ENCODE peak calls at places on chromosomes 4 and X, in six cellular contexts. H is K562, N is HCT116, Y is H1, P is HepG2, I is GM12878. M is an unnamed sample.

GRCh38 chrX:13250831-13251612 is 68.8 kb downstream of the ATXN3L start:
- DNase-seq in N (no peak), Y (no peak), P (no peak), H (peak; percentile 28), I (no peak), M (no peak)

GRCh38 chr4:151940926-151941617 is 180.3 kb upstream of the GATB start:
- DNase-seq in N (no peak), I (no peak), Y (no peak), H (no peak), P (no peak), M (no peak)

GRCh38 chr4:75547647-75548387 is 8.0 kb upstream of the ODAPH start:
- DNase-seq in H (no peak), Y (no peak), P (peak; percentile 70), N (no peak), I (no peak), M (no peak)

GRCh38 chr4:37648084-37648817 is 37.9 kb downstream of the RELL1 start:
- DNase-seq in N (peak; percentile 77), P (peak; percentile 92), H (no peak), I (no peak), Y (no peak), M (peak; percentile 52)

GRCh38 chrX:132622130-132622529 is 133.3 kb upstream of the MBNL3 start:
- DNase-seq in I (no peak), P (no peak), Y (no peak), N (peak; percentile 8), H (peak; percentile 40), M (no peak)

GRCh38 chr4:24164054-24164453 is 274.2 kb upstream of the PPARGC1A start:
- DNase-seq in H (no peak), P (no peak), Y (no peak), I (no peak), N (no peak), M (no peak)

GRCh38 chrX:108696690-108697089 is 39.7 kb downstream of the IRS4 start:
- DNase-seq in H (no peak), I (no peak), Y (no peak), P (no peak), N (no peak), M (no peak)

GRCh38 chr4:106690487-106690886 is 321.9 kb upstream of the GIMD1 start:
- DNase-seq in I (no peak), Y (no peak), H (no peak), P (no peak), N (no peak), M (no peak)

GRCh38 chr4:6386091-6386490 is 86.3 kb downstream of the PPP2R2C start:
- DNase-seq in I (no peak), H (no peak), P (no peak), N (no peak), Y (no peak), M (no peak)

GRCh38 chr4:137664416-137664815 is 132.1 kb upstream of the PCDH18 start:
- DNase-seq in H (no peak), P (no peak), Y (no peak), I (no peak), N (no peak), M (no peak)

GRCh38 chr4:56976878-56977320 is 507 bp downstream of the NOA1 start:
- DNase-seq in N (peak; percentile 19), I (no peak), Y (peak; percentile 78), H (peak; percentile 54), P (peak; percentile 26), M (no peak)
- TF ChIP-seq ZNF274 in N (no peak), I (no peak), Y (no peak), H (no peak), P (no peak), M (no peak)

GRCh38 chr4:52869196-52869595 is 7.1 kb downstream of the RASL11B start:
- DNase-seq in P (no peak), I (no peak), N (no peak), H (no peak), Y (no peak), M (no peak)
- H3K4me1 ChIP-seq in P (no peaks in the 10 kb centered on the region), I (no peaks in the 10 kb centered on the region), N (peaks cover 4% of the 10 kb centered on the region), H (peaks cover 7% of the 10 kb centered on the region), Y (peaks cover 16% of the 10 kb centered on the region), M (peaks cover 9% of the 10 kb centered on the region)

DNA sequence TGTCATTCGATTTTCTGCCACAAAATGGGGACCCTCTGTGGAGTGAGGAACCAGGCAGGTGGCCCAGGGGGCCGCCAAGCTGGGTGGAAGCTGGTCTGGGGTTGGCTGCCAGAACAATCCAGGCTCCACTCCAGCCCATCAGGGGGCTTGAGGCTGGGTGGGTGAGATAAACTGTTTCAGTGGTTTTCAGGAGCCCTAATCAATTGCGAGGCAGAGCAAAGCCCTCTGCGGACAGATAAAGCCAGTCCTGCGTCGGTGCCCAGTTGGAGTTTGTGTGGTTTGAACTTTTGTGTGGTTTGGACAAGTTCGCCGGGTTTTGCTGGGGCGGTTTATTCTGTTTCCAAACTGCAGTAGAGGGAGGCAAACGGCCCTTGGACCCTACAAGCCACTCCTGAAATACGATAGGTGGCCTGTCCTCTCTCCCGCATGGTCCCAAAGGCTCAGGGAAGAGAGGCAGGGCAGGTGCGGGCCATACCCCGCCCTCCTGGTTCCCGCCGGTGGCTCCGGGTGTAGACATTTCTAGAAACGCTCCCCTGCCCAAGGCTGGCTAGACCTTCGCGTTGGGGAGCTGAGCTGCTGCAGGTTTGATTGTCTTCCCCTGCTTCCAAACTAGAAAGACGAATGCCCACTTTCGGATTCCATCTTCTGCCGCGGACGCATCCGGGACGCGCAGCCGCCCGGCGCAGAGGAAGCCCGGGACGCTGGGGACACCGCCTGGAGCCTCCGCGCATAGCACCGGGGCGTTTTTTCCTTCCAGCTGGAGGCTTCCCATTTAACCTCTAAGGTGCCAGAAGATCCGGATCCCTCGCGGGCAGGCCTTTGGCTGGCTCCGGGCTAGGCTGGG is 169.0 kb upstream of the BCOR start:
- DNase-seq in H (peak; percentile 68), P (peak; percentile 23), I (no peak), N (peak; percentile 29), Y (peak; percentile 72), M (peak; percentile 65)
- TF ChIP-seq ZNF274 in H (no peak), P (no peak), I (no peak), N (no peak), Y (no peak), M (no peak)

DNA sequence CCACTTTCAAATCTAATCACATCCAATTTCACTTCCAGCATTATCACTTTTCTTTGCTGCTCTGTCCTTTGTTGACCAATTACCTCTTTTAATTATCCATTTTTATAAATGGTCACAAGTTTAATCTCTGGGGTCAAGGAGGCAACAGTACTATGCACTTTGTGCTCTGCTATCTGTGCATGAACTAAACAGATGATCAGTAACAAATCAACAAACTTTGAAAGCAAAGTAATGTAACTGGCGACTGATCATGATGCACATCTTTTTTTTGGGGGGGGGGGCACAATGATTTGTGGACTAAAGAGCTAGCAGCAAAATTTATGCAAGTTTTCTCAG is 1.5 kb upstream of the SEC31A start:
- DNase-seq in P (no peak), H (no peak), Y (no peak), I (no peak), N (no peak), M (no peak)
- H3K4me1 ChIP-seq in P (peaks cover 44% of the 10 kb centered on the region), H (peaks cover 6% of the 10 kb centered on the region), Y (peaks cover 3% of the 10 kb centered on the region), I (peaks cover 3% of the 10 kb centered on the region), N (peaks cover 3% of the 10 kb centered on the region), M (no peaks in the 10 kb centered on the region)

GRCh38 chr4:140529434-140529833 is 5.5 kb downstream of the ELMOD2 start:
- DNase-seq in P (peak; percentile 83), Y (no peak), H (no peak), I (no peak), N (no peak), M (no peak)

GRCh38 chr4:140533951-140534480 is 10.0 kb downstream of the ELMOD2 start:
- DNase-seq in H (no peak), N (no peak), P (no peak), I (no peak), Y (no peak), M (no peak)
- TF ChIP-seq ZNF274 in H (no peak), N (no peak), P (no peak), I (no peak), Y (no peak), M (no peak)

DNA sequence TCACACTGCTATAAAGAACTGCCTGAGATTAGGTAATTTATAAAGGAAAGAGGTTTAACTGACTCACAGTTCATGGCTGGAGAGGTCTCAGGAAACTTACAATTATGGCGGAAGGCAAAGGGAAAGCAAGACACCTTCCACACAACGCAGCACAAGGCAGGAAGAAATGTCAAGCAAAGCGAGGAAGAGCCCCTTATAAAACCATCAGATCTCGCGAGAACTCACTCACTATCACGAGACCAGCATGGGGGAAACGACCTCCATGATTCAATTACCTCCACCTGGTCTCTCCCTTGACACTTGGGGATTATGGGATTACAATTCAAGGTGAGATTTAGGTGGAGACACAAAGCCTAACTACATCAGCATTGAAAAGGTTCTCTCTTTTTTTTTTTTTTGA is 39.6 kb downstream of the PALLD start:
- DNase-seq in H (no peak), P (no peak), Y (no peak), I (no peak), N (peak; percentile 83), M (no peak)
- H3K4me1 ChIP-seq in H (no peaks in the 10 kb centered on the region), P (no peaks in the 10 kb centered on the region), Y (no peaks in the 10 kb centered on the region), I (no peaks in the 10 kb centered on the region), N (peaks cover 64% of the 10 kb centered on the region), M (no peaks in the 10 kb centered on the region)

GRCh38 chrX:22690116-22690515 is 309.6 kb upstream of the DDX53 start:
- DNase-seq in I (no peak), N (no peak), H (no peak), Y (no peak), P (no peak), M (no peak)
- TF ChIP-seq ZNF274 in I (no peak), N (no peak), H (no peak), Y (no peak), P (no peak), M (no peak)

DNA sequence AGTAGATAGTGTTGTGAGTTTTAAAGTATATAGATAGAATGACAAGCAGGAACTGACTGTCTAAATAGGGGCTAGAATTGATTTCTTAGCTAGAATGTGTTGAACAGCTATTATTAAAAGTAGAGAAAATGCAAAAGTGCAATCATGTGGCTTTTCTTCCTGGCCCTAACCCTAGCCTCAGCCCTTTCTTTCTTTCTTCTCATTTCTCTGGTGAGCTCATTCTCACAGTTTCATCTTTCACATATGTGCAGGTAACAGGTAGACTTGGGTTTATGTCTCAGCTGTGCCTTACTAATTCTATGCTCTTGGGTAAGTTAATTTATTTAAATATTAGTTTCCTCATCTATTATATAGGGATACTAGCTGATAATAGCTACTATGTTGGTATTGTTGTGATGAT is 24.9 kb downstream of the FGF2 start:
- DNase-seq in N (no peak), I (no peak), H (no peak), Y (no peak), P (no peak), M (no peak)
- H3K4me1 ChIP-seq in N (no peaks in the 10 kb centered on the region), I (no peaks in the 10 kb centered on the region), H (no peaks in the 10 kb centered on the region), Y (peaks cover 35% of the 10 kb centered on the region), P (peaks cover 19% of the 10 kb centered on the region), M (no peaks in the 10 kb centered on the region)

GRCh38 chr4:166169111-166169510 is 296.1 kb downstream of the TLL1 start:
- DNase-seq in N (peak; percentile 7), Y (peak; percentile 48), P (peak; percentile 4), H (no peak), I (no peak), M (peak; percentile 3)

GRCh38 chr4:166162327-166162726 is 289.3 kb downstream of the TLL1 start:
- DNase-seq in Y (no peak), N (no peak), P (no peak), I (no peak), H (no peak), M (no peak)

GRCh38 chr4:166165829-166166420 is 292.9 kb downstream of the TLL1 start:
- DNase-seq in I (peak; percentile 36), N (peak; percentile 77), Y (no peak), P (peak; percentile 73), H (peak; percentile 39), M (peak; percentile 58)
- TF ChIP-seq ZNF274 in I (no peak), N (no peak), Y (no peak), P (no peak), H (no peak), M (no peak)

M was measured in NT2/D1.